ENCODE peak calls at places on chromosomes 5 and 9, in ten cellular contexts. K, C, X, A, P, Q, Y, T, R and O are unnamed samples. For H3K27me3, the result is how much of the 10 kb centered on the place peaks cover.

GRCh38 chr5:71780597-71780996 is 61.5 kb downstream of the CARTPT start:
- DNase-seq in Q (no peak), Y (no peak), T (no peak), C (no peak), X (no peak), K (no peak), P (no peak), R (no peak), A (no peak), O (no peak)

GRCh38 chr9:131809941-131810344 is 70.1 kb upstream of the RAPGEF1 start:
- DNase-seq in C (no peak), R (no peak), K (no peak), Q (no peak), P (no peak), X (no peak), Y (no peak), A (no peak), T (no peak), O (peak)

GRCh38 chr9:106648799-106649198 is 214.2 kb upstream of the ZNF462 start:
- DNase-seq in A (no peak), P (no peak), Y (no peak), Q (no peak), C (no peak), T (no peak), R (no peak), X (no peak), K (no peak), O (peak)

GRCh38 chr5:75707911-75708509 is 9.2 kb downstream of the POC5 start:
- DNase-seq in Q (no peak), C (no peak), A (no peak), P (no peak), K (no peak), T (no peak), X (no peak), Y (no peak), R (no peak), O (no peak)

GRCh38 chr5:32020271-32020670 is 153.8 kb downstream of the GOLPH3 start:
- DNase-seq in T (no peak), R (no peak), X (no peak), Y (no peak), C (no peak), Q (no peak), K (no peak), P (no peak), A (no peak), O (no peak)

GRCh38 chr9:88949425-88949824 is 41.8 kb upstream of the S1PR3 start:
- DNase-seq in C (peak), Y (peak), Q (no peak), R (no peak), T (no peak), P (no peak), A (no peak), X (no peak), K (peak), O (peak)

GRCh38 chr9:1619915-1620705 is 395.0 kb upstream of the SMARCA2 start:
- DNase-seq in K (no peak), Y (no peak), C (peak), A (no peak), P (no peak), X (no peak), R (no peak), Q (no peak), T (no peak), O (peak)

GRCh38 chr5:67013719-67014118 is 182.9 kb downstream of the CD180 start:
- DNase-seq in Q (no peak), A (no peak), P (no peak), T (no peak), R (no peak), K (no peak), C (no peak), X (no peak), Y (no peak), O (no peak)

GRCh38 chr5:78287833-78288232 is 6.7 kb downstream of the AP3B1 start:
- DNase-seq in C (no peak), A (no peak), K (no peak), P (no peak), X (no peak), Q (no peak), Y (no peak), R (no peak), T (no peak), O (peak)

GRCh38 chr5:16888694-16889124 is 47.4 kb downstream of the MYO10 start:
- DNase-seq in C (no peak), Q (no peak), R (no peak), Y (no peak), T (no peak), K (no peak), A (no peak), P (no peak), X (no peak), O (no peak)

GRCh38 chr9:108363321-108363720 is 492.5 kb downstream of the ACTL7B start:
- DNase-seq in K (no peak), R (no peak), Q (no peak), T (no peak), X (no peak), P (no peak), A (no peak), Y (no peak), C (no peak), O (no peak)

GRCh38 chr5:134738963-134739661 is 764 bp downstream of the CAMLG start:
- DNase-seq in X (no peak), R (peak), T (no peak), A (no peak), P (peak), Y (no peak), K (no peak), Q (peak), C (no peak), O (peak)

GRCh38 chr5:68225911-68226563 is 10.5 kb downstream of the PIK3R1 start:
- DNase-seq in C (no peak), A (no peak), X (no peak), Q (peak), P (peak), T (no peak), Y (no peak), K (peak), R (no peak), O (no peak)

GRCh38 chr5:31638286-31638685 is 645 bp upstream of the PDZD2 start:
- DNase-seq in X (peak), P (peak), K (peak), Y (no peak), C (no peak), A (no peak), Q (no peak), T (peak), R (no peak), O (peak)

GRCh38 chr5:143977891-143978448 is 166.0 kb downstream of the HMHB1 start:
- DNase-seq in T (no peak), K (no peak), A (no peak), R (no peak), P (no peak), Q (no peak), Y (no peak), C (no peak), X (no peak), O (peak)

GRCh38 chr5:126896170-126896717 is 119.3 kb downstream of the LMNB1 start:
- DNase-seq in T (no peak), K (no peak), R (no peak), Y (no peak), X (no peak), P (no peak), A (no peak), Q (no peak), C (no peak), O (no peak)

GRCh38 chr9:136542246-136543041 is 3.4 kb downstream of the NOTCH1 start:
- DNase-seq in Y (no peak), X (no peak), R (no peak), C (no peak), Q (no peak), K (no peak), T (no peak), A (no peak), P (peak), O (no peak)

GRCh38 chr9:71519098-71519497 is 249.2 kb downstream of the CEMIP2 start:
- DNase-seq in Y (no peak), K (no peak), X (no peak), A (no peak), R (no peak), C (peak), Q (no peak), T (no peak), P (no peak), O (no peak)

GRCh38 chr9:96121162-96121561 is 180.8 kb downstream of the HSD17B3 start:
- DNase-seq in C (no peak), Q (no peak), T (no peak), K (no peak), Y (no peak), P (no peak), R (no peak), A (no peak), X (no peak), O (no peak)

GRCh38 chr5:39503148-39503547 is 78.4 kb upstream of the DAB2 start:
- DNase-seq in Y (no peak), P (no peak), Q (peak), T (no peak), X (no peak), A (no peak), K (peak), R (no peak), C (no peak), O (peak)

GRCh38 chr5:160792281-160792680 is 59.7 kb downstream of the ATP10B start:
- DNase-seq in P (no peak), A (no peak), R (no peak), C (no peak), Y (no peak), X (no peak), K (no peak), Q (no peak), T (no peak), O (no peak)

GRCh38 chr9:134630393-134630790 is 11.2 kb upstream of the COL5A1 start:
- DNase-seq in Q (no peak), X (no peak), A (peak), P (peak), Y (no peak), R (no peak), K (no peak), C (no peak), T (peak), O (no peak)

GRCh38 chr5:52725781-52726180 is 61.9 kb upstream of the ITGA1 start:
- DNase-seq in T (no peak), K (peak), R (no peak), X (peak), Y (no peak), C (no peak), P (no peak), Q (peak), A (no peak), O (peak)

GRCh38 chr5:36792560-36793180 is 83.9 kb upstream of the NIPBL start:
- DNase-seq in T (no peak), K (no peak), P (no peak), C (no peak), X (no peak), Q (no peak), Y (no peak), A (no peak), R (no peak), O (no peak)

GRCh38 chr5:140118294-140118936 is 4.5 kb downstream of the PURA start:
- DNase-seq in R (no peak), Q (no peak), Y (no peak), A (no peak), P (no peak), X (no peak), K (no peak), C (no peak), T (no peak), O (no peak)

GRCh38 chr5:73946278-73946677 is 320.3 kb downstream of the ARHGEF28 start:
- DNase-seq in X (no peak), Q (no peak), R (no peak), P (no peak), T (no peak), Y (peak), K (no peak), C (no peak), A (no peak), O (no peak)
- H3K27me3 ChIP-seq in X (under half), Q (under half), R (under half), P (under half), T (under half), Y (under half), K (under half), C (under half), A (under half), O (under half)

DNA sequence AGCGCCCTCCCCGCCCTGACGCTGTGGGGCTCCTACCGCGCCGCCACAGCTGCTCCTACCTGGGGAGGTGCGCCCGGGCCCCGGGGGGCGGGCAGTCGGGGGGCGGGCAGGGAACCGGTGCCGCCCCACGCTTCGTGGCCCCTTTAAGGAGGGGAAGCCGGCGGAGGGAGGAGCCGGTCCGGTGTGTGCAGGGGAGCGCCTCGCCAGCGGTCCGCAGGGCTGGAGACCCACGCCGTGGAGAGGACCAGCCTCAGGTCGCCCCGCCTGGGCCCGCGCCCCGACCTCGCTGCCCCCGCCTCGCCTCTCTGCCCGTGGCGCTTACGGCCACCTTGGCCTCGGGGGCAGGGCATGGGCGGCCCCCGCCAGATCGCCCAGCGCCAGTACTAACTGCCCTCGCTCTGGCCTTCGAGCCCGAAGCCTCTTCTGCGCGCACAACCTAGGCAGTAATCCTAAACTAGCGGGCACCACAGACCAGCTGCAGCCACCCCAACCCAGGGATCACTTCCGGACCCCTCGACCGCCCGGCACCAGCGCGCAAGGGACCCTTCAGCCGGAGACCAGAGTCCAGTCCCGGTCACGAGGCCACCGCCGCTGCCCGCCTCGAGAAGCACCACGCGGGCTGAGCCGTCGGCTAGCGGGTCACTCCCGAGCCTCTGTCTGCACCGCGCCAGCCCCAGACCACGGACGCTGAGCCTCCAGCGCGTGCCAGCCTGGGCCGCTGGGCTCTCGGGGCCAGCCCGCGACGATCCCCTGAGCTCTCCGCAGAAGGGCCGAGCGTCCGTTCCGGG is at the start of gene FOXE1:
- DNase-seq in K (no peak), R (no peak), T (no peak), Y (no peak), Q (no peak), A (no peak), P (peak), C (no peak), X (no peak), O (no peak)
- H3K27me3 ChIP-seq in K (half or more), R (half or more), T (half or more), Y (half or more), Q (half or more), A (half or more), P (under half), C (half or more), X (half or more), O (half or more)

GRCh38 chr9:34734720-34735119 is 24.8 kb upstream of the CCL21 start:
- DNase-seq in T (no peak), C (no peak), P (no peak), K (no peak), Y (no peak), X (no peak), R (no peak), A (no peak), Q (no peak), O (no peak)
- H3K27me3 ChIP-seq in T (under half), C (under half), P (under half), K (under half), Y (under half), X (under half), R (under half), A (under half), Q (under half), O (under half)

GRCh38 chr5:132012385-132013005 is 1.0 kb upstream of the ACSL6 start:
- DNase-seq in A (peak), Q (peak), R (no peak), T (peak), K (peak), C (no peak), P (peak), X (peak), Y (no peak), O (peak)
- H3K27me3 ChIP-seq in A (half or more), Q (half or more), R (under half), T (under half), K (under half), C (under half), P (under half), X (under half), Y (under half), O (half or more)

DNA sequence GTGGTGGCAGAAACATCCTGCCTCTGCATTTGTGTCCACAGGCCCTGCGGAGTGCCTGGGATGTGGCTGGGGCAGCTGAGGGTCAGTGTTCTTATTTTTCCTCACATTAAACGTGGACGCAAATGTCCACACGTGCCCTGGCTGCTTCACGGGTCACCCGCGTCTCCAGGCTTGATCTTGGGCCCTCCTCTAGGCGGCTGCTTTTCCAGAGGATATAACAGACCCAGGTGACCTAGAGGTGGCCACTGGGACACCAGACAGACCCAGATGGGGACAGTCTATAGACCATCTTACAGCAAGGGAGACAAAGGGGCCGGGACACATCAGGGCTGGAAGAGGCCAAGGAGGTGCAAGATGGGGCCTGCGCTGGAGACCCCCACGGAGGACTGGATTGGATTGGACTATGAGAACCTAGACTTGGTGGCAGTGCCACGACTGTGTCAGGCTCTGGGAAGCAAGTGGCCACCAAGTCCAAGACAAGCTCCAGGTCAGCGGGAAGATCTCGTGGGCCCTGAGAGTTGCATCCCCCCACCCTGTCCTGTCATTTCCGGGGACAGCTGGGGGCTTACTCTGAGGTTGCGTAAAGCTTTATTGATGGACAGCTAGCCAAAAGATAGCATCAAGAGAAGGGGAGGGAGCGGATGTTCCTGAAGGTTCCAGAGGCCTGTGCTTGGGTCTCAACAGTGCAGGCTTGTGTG is 6.9 kb downstream of the WNK2 start:
- DNase-seq in Q (no peak), C (no peak), P (no peak), T (peak), Y (no peak), X (no peak), A (no peak), R (no peak), K (no peak), O (no peak)
- H3K27me3 ChIP-seq in Q (under half), C (under half), P (under half), T (under half), Y (under half), X (under half), A (under half), R (under half), K (under half), O (under half)

GRCh38 chr5:124461857-124462423 is 284.5 kb downstream of the ZNF608 start:
- DNase-seq in A (no peak), Y (no peak), K (no peak), Q (no peak), T (no peak), R (no peak), P (no peak), X (no peak), C (no peak), O (no peak)

GRCh38 chr5:124457901-124458300 is 288.5 kb downstream of the ZNF608 start:
- DNase-seq in K (no peak), C (no peak), A (no peak), T (no peak), X (no peak), R (no peak), Q (no peak), P (no peak), Y (no peak), O (no peak)

GRCh38 chr5:124461110-124461509 is 285.3 kb downstream of the ZNF608 start:
- DNase-seq in T (no peak), A (no peak), Y (no peak), Q (no peak), C (no peak), R (no peak), K (no peak), X (no peak), P (no peak), O (no peak)

GRCh38 chr5:124460000-124460399 is 286.4 kb downstream of the ZNF608 start:
- DNase-seq in Q (no peak), X (no peak), T (no peak), P (no peak), K (no peak), Y (no peak), R (no peak), C (no peak), A (no peak), O (no peak)

GRCh38 chr5:124460666-124461065 is 285.8 kb downstream of the ZNF608 start:
- DNase-seq in Y (no peak), P (no peak), C (no peak), T (no peak), X (no peak), A (no peak), K (no peak), Q (no peak), R (no peak), O (peak)
- H3K27me3 ChIP-seq in Y (under half), P (under half), C (under half), T (under half), X (under half), A (under half), K (under half), Q (under half), R (under half), O (under half)